ENCODE peak calls at places on chromosomes 4 and X, in five cellular contexts. U is GM20000, Q is upper lobe of left lung, V is MCF 10A, Y is PC-3. O is an unnamed sample.

GRCh38 chr4:182197611-182198010 is 45.6 kb upstream of the TENM3 start:
- DNase-seq in U (no peak), V (no peak), Y (no peak), Q (no peak), O (no peak)

GRCh38 chrX:49103637-49104036 is 19.9 kb downstream of the GPKOW start:
- DNase-seq in Y (no peak), U (no peak), V (no peak), Q (no peak), O (no peak)

GRCh38 chr4:121693450-121693849 is 3.3 kb downstream of the ANXA5 start:
- DNase-seq in U (no peak), V (no peak), Y (no peak), Q (no peak), O (no peak)

GRCh38 chr4:189740873-189741272 is 199.8 kb upstream of the FRG1 start:
- DNase-seq in Y (no peak), U (no peak), Q (no peak), V (no peak), O (no peak)

GRCh38 chr4:41141910-41142309 is 72.4 kb downstream of the APBB2 start:
- DNase-seq in V (peak), Q (no peak), Y (peak), U (no peak), O (no peak)

GRCh38 chrX:48791063-48791820 is 4.9 kb downstream of the GATA1 start:
- DNase-seq in U (no peak), V (no peak), Q (no peak), Y (no peak), O (no peak)

GRCh38 chrX:2484721-2485459 is 15.9 kb downstream of the DHRSX start:
- DNase-seq in Q (no peak), V (no peak), Y (no peak), U (peak), O (no peak)

GRCh38 chr4:55175779-55176231 is 50.4 kb upstream of the KDR start:
- DNase-seq in V (peak), Q (no peak), Y (peak), U (no peak), O (no peak)

GRCh38 chrX:6965729-6966128 is 181.8 kb upstream of the STS start:
- DNase-seq in Q (no peak), Y (no peak), U (no peak), V (no peak), O (no peak)

GRCh38 chr4:123163501-123163900 is 233.1 kb upstream of the SPRY1 start:
- DNase-seq in Y (no peak), U (no peak), Q (no peak), V (peak), O (no peak)

GRCh38 chrX:71908387-71908786 is 2.3 kb upstream of the NHSL2 start:
- DNase-seq in Y (no peak), U (no peak), Q (no peak), V (no peak), O (no peak)

GRCh38 chr4:144355809-144356757 is 215.6 kb upstream of the GYPA start:
- DNase-seq in V (peak), U (peak), Q (peak), Y (peak), O (peak)

GRCh38 chr4:155032521-155033229 is 175.8 kb upstream of the NPY2R start:
- DNase-seq in Q (no peak), V (no peak), Y (no peak), U (no peak), O (no peak)

GRCh38 chr4:151304226-151304625 is 21.2 kb downstream of the SH3D19 start:
- DNase-seq in Q (no peak), V (no peak), Y (no peak), U (no peak), O (no peak)

GRCh38 chrX:135557344-135557743 is 36.9 kb downstream of the INTS6L start:
- DNase-seq in Y (no peak), V (no peak), U (no peak), Q (no peak), O (no peak)

GRCh38 chr4:139534287-139534950 is 21.6 kb downstream of the SETD7 start:
- DNase-seq in V (no peak), Y (no peak), U (no peak), Q (no peak), O (no peak)

GRCh38 chrX:70494441-70494840 is 49.8 kb downstream of the DLG3 start:
- DNase-seq in V (no peak), Q (no peak), U (no peak), Y (peak), O (no peak)

GRCh38 chr4:74503580-74503979 is 58.6 kb downstream of the AREG start:
- DNase-seq in U (no peak), Q (no peak), V (peak), Y (peak), O (no peak)

GRCh38 chr4:92968556-92968955 is 664.8 kb downstream of the GRID2 start:
- DNase-seq in V (no peak), U (no peak), Q (no peak), Y (no peak), O (no peak)

GRCh38 chrX:111262086-111262485 is 8.2 kb downstream of the CAPN6 start:
- DNase-seq in V (no peak), Y (no peak), U (no peak), Q (no peak), O (no peak)

GRCh38 chr4:146142768-146143167 is 32.8 kb upstream of the LSM6 start:
- DNase-seq in U (no peak), Y (no peak), V (peak), Q (no peak), O (no peak)

DNA sequence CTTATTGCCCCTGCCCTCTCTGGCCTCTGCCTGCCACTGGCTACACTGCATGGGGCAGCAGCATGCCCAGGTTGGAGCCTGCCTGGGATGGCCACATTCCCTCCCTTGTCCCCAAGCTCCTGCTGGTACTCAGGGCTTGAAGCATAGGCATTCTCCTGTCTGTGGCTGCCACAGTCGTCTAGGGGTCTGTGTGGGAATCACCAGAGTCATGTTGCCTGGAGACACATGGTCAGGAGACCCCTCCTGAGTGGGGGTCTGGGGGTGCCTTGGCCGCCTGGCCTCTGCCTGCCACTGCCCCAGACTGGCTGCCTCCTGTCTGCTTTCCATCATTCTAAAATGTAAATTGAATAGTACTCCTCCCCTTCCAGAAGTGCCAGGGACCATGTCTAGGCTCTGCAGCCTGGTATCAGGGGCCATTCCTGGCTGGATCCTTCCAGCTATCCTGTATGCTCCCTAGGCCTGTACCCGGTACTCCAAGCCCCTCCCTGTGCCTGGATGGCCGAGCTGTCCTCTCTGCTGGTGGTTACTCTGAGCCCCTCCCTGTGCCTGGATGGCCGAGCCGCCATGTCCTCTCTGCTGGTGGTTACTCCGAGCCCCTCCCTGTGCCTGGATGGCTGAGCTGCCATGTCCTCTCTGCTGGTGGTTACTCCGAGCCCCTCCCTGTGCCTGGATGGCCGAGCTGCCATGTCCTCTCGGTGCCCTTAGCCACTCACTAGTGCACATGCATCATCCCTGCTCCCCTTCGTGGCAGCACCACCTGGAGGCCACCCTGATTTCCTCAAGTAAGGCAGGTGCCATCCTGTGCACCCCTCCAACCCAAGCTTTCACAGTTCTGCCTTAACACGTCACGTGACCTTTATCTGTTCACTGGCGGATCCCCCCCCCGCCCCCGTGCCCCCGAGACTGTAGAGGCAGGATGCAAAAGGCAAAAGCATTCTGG is 5.5 kb upstream of the NKX1-1 start:
- DNase-seq in Q (no peak), U (peak), V (no peak), Y (no peak), O (peak)
- TF ChIP-seq CTCF in Q (no peak), U (no peak), V (no peak), Y (peak), O (no peak)

GRCh38 chr4:1602621-1603412 is 81.3 kb downstream of the FAM53A start:
- DNase-seq in Q (no peak), V (no peak), Y (no peak), U (no peak), O (no peak)

GRCh38 chr4:1601852-1602525 is 82.1 kb downstream of the FAM53A start:
- DNase-seq in Q (no peak), V (no peak), Y (no peak), U (no peak), O (no peak)

GRCh38 chr4:1603413-1604135 is 80.5 kb downstream of the FAM53A start:
- DNase-seq in V (no peak), U (no peak), Y (no peak), Q (no peak), O (no peak)

GRCh38 chr4:1604181-1604705 is 79.9 kb downstream of the FAM53A start:
- DNase-seq in Y (peak), V (peak), Q (no peak), U (no peak), O (no peak)

DNA sequence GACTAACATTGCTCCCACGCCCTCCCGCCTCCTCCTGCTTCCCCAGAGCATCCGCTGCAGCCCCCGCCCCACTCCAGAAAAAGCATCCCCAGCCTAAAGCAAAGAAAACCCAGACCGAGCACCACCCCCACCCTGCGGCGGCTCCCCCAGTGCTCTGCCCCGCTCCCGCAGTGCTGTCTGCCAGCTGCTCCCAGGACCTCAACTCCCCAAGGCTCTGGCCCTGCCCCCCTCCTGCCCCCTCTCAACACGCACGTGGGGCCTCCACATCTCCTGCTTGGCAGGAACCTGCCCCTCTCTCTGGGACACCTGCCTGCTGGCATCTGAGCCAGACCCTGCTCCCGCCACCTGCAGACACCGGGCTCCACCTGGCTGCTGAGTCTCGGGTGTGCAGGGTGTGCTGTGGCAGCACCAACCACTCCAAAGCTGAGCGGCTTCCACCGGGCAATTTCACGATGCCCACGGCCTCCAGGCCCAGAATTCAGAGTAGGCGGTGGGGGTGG is 79.4 kb downstream of the FAM53A start:
- DNase-seq in V (peak), Y (peak), Q (no peak), U (no peak), O (no peak)
- TF ChIP-seq CTCF in V (no peak), Y (peak), Q (peak), U (no peak), O (no peak)

GRCh38 chr4:96126227-96126626 is 286.3 kb downstream of the PDHA2 start:
- DNase-seq in V (no peak), U (no peak), Q (no peak), Y (no peak), O (no peak)
- TF ChIP-seq CTCF in V (no peak), U (no peak), Q (no peak), Y (no peak), O (no peak)

DNA sequence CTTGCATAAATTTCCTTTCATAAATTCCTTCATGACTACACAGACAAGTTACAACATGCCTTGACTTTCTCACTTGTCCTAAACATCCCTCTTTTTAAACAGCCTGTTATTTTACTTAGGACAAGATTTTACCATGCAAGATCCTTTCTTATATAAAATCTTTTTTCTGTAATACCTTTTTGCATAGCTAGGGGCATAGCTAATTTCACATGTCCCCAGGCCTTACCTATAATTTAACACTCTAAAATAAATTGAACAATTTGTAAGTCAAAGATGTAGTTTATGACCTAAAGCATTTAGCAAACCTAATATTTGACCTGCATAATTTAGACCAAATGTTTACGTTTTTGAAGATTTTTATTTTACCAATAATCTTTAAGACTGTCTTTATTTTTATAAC is 396.3 kb upstream of the FSTL5 start:
- DNase-seq in V (peak), Q (no peak), U (no peak), Y (no peak), O (no peak)
- TF ChIP-seq CTCF in V (no peak), Q (no peak), U (no peak), Y (no peak), O (no peak)

DNA sequence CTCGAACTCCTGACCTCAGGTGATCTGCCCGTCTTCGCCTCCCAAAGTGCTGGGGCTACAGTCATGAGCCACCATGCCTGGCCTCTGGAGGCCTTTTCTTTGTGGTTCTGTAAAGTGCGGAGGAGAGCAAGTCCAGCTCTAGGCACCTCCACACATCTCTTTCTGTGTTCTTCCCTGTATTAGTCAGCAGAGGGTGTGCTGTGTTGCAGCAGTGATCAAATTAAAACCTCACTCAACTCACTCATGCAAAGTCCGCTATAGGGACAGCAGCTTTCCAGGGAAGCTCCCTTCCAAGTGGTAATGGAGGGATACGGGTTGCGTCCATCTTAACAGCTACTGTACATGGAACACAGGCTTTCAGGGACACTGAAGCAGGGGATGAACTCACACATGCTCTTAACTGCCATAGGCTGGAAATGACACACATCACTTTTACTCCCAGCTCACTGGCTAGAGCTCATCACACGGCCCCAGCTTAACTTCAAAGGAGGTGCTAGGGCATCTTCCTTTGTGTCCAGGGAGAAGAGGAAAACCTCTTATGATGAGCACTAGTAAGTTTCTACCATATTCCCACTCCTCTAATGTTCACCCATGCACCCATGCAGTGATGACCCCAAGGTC is 36.0 kb upstream of the CCNG2 start:
- DNase-seq in U (peak), Y (peak), V (no peak), Q (no peak), O (no peak)
- TF ChIP-seq CTCF in U (peak), Y (no peak), V (no peak), Q (no peak), O (no peak)

GRCh38 chrX:53279296-53280237 is 1.8 kb downstream of the IQSEC2 start:
- DNase-seq in Q (no peak), V (no peak), Y (no peak), U (no peak), O (no peak)
- TF ChIP-seq CTCF in Q (no peak), V (no peak), Y (peak), U (no peak), O (no peak)

GRCh38 chr4:184310171-184310567 is 92.5 kb upstream of the ENPP6 start:
- DNase-seq in Y (peak), Q (peak), U (peak), V (peak), O (no peak)
- TF ChIP-seq CTCF in Y (peak), Q (peak), U (peak), V (no peak), O (peak)

GRCh38 chr4:126977306-126977705 is 655.5 kb upstream of the INTU start:
- DNase-seq in U (no peak), V (no peak), Y (no peak), Q (no peak), O (no peak)
- TF ChIP-seq CTCF in U (no peak), V (no peak), Y (no peak), Q (no peak), O (no peak)

GRCh38 chrX:15600071-15600470 is 689 bp downstream of the ACE2 start:
- DNase-seq in V (no peak), U (no peak), Q (no peak), Y (no peak), O (no peak)

GRCh38 chrX:15598031-15598430 is 2.7 kb downstream of the ACE2 start:
- DNase-seq in U (no peak), Y (no peak), Q (no peak), V (no peak), O (no peak)

DNA sequence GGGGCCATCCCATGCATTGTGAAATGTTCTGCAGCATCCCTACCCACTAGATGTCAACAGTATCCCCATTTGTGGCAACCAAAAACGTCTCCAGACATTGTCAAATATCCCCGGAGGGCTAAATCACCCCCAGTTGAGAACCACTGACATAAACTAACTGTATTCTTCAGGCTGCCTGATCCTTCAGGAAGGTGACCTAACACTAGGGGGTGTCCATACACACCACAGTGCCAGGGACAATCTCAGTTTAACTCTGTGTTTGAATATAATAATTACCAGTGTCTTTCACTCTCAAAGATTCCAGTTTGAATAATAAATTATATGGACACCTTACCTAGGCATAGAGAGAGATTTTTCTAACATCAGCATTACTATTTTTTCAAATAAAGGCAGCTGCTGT is 6.4 kb downstream of the ACE2 start:
- DNase-seq in U (no peak), Y (peak), Q (no peak), V (peak), O (no peak)
- TF ChIP-seq CTCF in U (no peak), Y (peak), Q (no peak), V (no peak), O (no peak)